ENCODE peak calls at places on chromosome 3, in four cellular contexts. One of them, this sample, is unnamed.

GRCh38 chr3:144079634-144080033 is 108.0 kb downstream of the DIPK2A start:
- DNase-seq in heart right ventricle: no peak
- DNase-seq in CD8-positive, alpha-beta memory T cell: no peak
- DNase-seq in aorta: no peak
- DNase-seq in this sample: no peak

GRCh38 chr3:140953028-140953960 is 11.7 kb downstream of the SLC25A36 start:
- DNase-seq in heart right ventricle: no peak
- DNase-seq in CD8-positive, alpha-beta memory T cell: no peak
- DNase-seq in aorta: no peak
- DNase-seq in this sample: no peak

GRCh38 chr3:170909129-170909903 is 879 bp upstream of the EIF5A2 start:
- DNase-seq in heart right ventricle: peak; percentile 14
- DNase-seq in CD8-positive, alpha-beta memory T cell: no peak
- DNase-seq in aorta: no peak
- DNase-seq in this sample: no peak

GRCh38 chr3:125116311-125117069 is 60.7 kb upstream of the HEG1 start:
- DNase-seq in heart right ventricle: no peak
- DNase-seq in CD8-positive, alpha-beta memory T cell: no peak
- DNase-seq in aorta: no peak
- DNase-seq in this sample: no peak

GRCh38 chr3:176759815-176760506 is 437.3 kb downstream of the TBL1XR1 start:
- DNase-seq in heart right ventricle: no peak
- DNase-seq in CD8-positive, alpha-beta memory T cell: no peak
- DNase-seq in aorta: no peak
- DNase-seq in this sample: no peak

GRCh38 chr3:4071481-4072184 is 231.5 kb upstream of the SETMAR start:
- DNase-seq in heart right ventricle: no peak
- DNase-seq in CD8-positive, alpha-beta memory T cell: no peak
- DNase-seq in aorta: no peak
- DNase-seq in this sample: no peak

GRCh38 chr3:151226825-151227224 is 23.8 kb upstream of the GPR171 start:
- DNase-seq in heart right ventricle: no peak
- DNase-seq in CD8-positive, alpha-beta memory T cell: no peak
- DNase-seq in aorta: no peak
- DNase-seq in this sample: peak; percentile 41

GRCh38 chr3:29170894-29171582 is 109.8 kb upstream of the RBMS3 start:
- DNase-seq in heart right ventricle: no peak
- DNase-seq in CD8-positive, alpha-beta memory T cell: no peak
- DNase-seq in aorta: no peak
- DNase-seq in this sample: no peak

GRCh38 chr3:149145926-149146325 is 16.5 kb downstream of the HPS3 start:
- DNase-seq in heart right ventricle: no peak
- DNase-seq in CD8-positive, alpha-beta memory T cell: no peak
- DNase-seq in aorta: no peak
- DNase-seq in this sample: no peak

GRCh38 chr3:173993299-173993698 is 595.8 kb downstream of the NLGN1 start:
- DNase-seq in heart right ventricle: no peak
- DNase-seq in CD8-positive, alpha-beta memory T cell: no peak
- DNase-seq in aorta: no peak
- DNase-seq in this sample: no peak

DNA sequence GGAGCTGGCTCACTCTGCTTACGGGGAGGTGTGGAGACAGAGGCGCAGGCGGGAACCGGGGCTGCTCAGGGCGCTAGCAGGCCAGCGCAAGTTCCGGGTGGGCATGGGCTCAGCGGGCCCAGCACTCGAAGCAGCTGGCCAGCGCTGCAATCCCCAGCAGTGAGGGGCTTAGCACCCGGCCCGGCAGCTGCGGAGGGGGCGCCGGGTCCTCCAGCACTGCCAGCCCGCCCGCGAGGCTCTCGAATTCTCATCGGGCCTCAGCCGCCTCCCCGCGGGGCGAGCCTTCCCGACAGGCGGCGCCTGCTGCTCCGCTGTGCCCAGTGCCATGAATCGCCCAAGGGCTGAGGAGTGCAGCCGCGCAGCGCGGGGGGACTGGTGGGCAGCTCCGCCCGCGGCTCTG is 78.6 kb upstream of the MITF start:
- DNase-seq in heart right ventricle: no peak
- DNase-seq in CD8-positive, alpha-beta memory T cell: no peak
- DNase-seq in aorta: no peak
- DNase-seq in this sample: no peak
- H3K4me3 ChIP-seq in heart right ventricle: no peak overlapping the region
- H3K4me3 ChIP-seq in CD8-positive, alpha-beta memory T cell: no peak overlapping the region
- H3K4me3 ChIP-seq in aorta: no peak overlapping the region
- H3K4me3 ChIP-seq in this sample: no peak overlapping the region

GRCh38 chr3:157500232-157500631 is 3.0 kb downstream of the VEPH1 start:
- DNase-seq in heart right ventricle: no peak
- DNase-seq in CD8-positive, alpha-beta memory T cell: no peak
- DNase-seq in aorta: no peak
- DNase-seq in this sample: no peak
- H3K4me3 ChIP-seq in heart right ventricle: no peak overlapping the region
- H3K4me3 ChIP-seq in CD8-positive, alpha-beta memory T cell: no peak overlapping the region
- H3K4me3 ChIP-seq in aorta: no peak overlapping the region
- H3K4me3 ChIP-seq in this sample: no peak overlapping the region

GRCh38 chr3:158105124-158105709 is 1.0 kb downstream of the SHOX2 start:
- DNase-seq in heart right ventricle: no peak
- DNase-seq in CD8-positive, alpha-beta memory T cell: no peak
- DNase-seq in aorta: no peak
- DNase-seq in this sample: no peak
- H3K4me3 ChIP-seq in heart right ventricle: peak overlapping the region; percentile 27
- H3K4me3 ChIP-seq in CD8-positive, alpha-beta memory T cell: peak overlapping the region; percentile 18
- H3K4me3 ChIP-seq in aorta: peak overlapping the region; percentile 39
- H3K4me3 ChIP-seq in this sample: peak overlapping the region; percentile 63

GRCh38 chr3:23952646-23953045 is 7.6 kb downstream of the NR1D2 start:
- DNase-seq in heart right ventricle: no peak
- DNase-seq in CD8-positive, alpha-beta memory T cell: no peak
- DNase-seq in aorta: no peak
- DNase-seq in this sample: no peak

GRCh38 chr3:23953523-23953922 is 8.4 kb downstream of the NR1D2 start:
- DNase-seq in heart right ventricle: no peak
- DNase-seq in CD8-positive, alpha-beta memory T cell: no peak
- DNase-seq in aorta: no peak
- DNase-seq in this sample: no peak

GRCh38 chr3:23948761-23949160 is 3.7 kb downstream of the NR1D2 start:
- DNase-seq in heart right ventricle: no peak
- DNase-seq in CD8-positive, alpha-beta memory T cell: no peak
- DNase-seq in aorta: no peak
- DNase-seq in this sample: no peak

GRCh38 chr3:23949784-23950183 is 4.7 kb downstream of the NR1D2 start:
- DNase-seq in heart right ventricle: peak; percentile 63
- DNase-seq in CD8-positive, alpha-beta memory T cell: no peak
- DNase-seq in aorta: no peak
- DNase-seq in this sample: peak; percentile 69

DNA sequence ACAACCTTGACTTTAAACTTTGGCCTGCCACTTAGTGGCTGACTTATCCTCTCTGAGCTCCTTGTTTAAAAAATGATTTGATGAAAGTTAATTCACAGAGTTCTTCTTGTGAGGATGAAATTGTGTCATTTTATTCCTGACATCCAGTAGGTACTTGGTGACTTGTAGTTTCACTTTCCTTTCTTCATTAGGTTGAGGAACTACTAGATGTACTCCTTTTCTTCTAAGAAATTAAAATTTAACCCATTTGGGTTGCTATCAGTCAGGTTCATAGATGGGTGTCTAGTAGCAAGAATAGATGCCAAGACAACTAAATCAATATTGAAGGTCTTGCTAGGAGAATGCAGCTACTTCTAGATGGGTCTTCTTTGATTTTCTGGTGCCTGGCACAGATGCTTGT is 5.2 kb downstream of the NR1D2 start:
- DNase-seq in heart right ventricle: no peak
- DNase-seq in CD8-positive, alpha-beta memory T cell: no peak
- DNase-seq in aorta: no peak
- DNase-seq in this sample: no peak
- H3K4me3 ChIP-seq in heart right ventricle: no peak overlapping the region
- H3K4me3 ChIP-seq in CD8-positive, alpha-beta memory T cell: peak overlapping the region; percentile 22
- H3K4me3 ChIP-seq in aorta: no peak overlapping the region
- H3K4me3 ChIP-seq in this sample: peak overlapping the region; percentile 34

This sample was measured in gastrocnemius medialis.